ENCODE peak calls at places on chromosomes 1 and 21, in six cellular contexts. S is astrocyte of the spinal cord, J is BE2C, N is AG04450, L is fibroblast of the aortic adventitia, P is A673. D is an unnamed sample.

GRCh38 chr1:35350872-35351271 is 82.4 kb downstream of the ZMYM4 start:
- DNase-seq in S (no peak), J (no peak), N (no peak), L (no peak), P (no peak), D (no peak)

GRCh38 chr1:60874703-60875102 is 207.7 kb upstream of the NFIA start:
- DNase-seq in S (peak), J (no peak), N (no peak), L (peak), P (peak), D (peak)

GRCh38 chr1:114342376-114342775 is 168.6 kb downstream of the TRIM33 start:
- DNase-seq in S (no peak), J (no peak), N (no peak), L (no peak), P (no peak), D (no peak)

GRCh38 chr21:45045481-45045880 is 28.9 kb upstream of the ADARB1 start:
- DNase-seq in S (no peak), J (no peak), N (no peak), L (peak), P (no peak), D (peak)

GRCh38 chr1:204343247-204343646 is 16.5 kb downstream of the PLEKHA6 start:
- DNase-seq in S (no peak), J (no peak), N (no peak), L (no peak), P (no peak), D (no peak)

GRCh38 chr1:109883248-109883955 is 27.2 kb upstream of the CSF1 start:
- DNase-seq in S (no peak), J (no peak), N (no peak), L (peak), P (no peak), D (no peak)

GRCh38 chr1:43935711-43936427 is 2.3 kb downstream of the ARTN start:
- DNase-seq in S (no peak), J (no peak), N (no peak), L (no peak), P (no peak), D (no peak)

GRCh38 chr1:228782662-228783414 is 47.6 kb downstream of the RHOU start:
- DNase-seq in S (no peak), J (no peak), N (no peak), L (peak), P (no peak), D (peak)

GRCh38 chr1:216015116-216015515 is 408.1 kb downstream of the USH2A start:
- DNase-seq in S (no peak), J (no peak), N (no peak), L (no peak), P (no peak), D (no peak)

GRCh38 chr21:46111857-46112730 is 14.2 kb downstream of the COL6A2 start:
- DNase-seq in S (no peak), J (peak), N (no peak), L (no peak), P (no peak), D (no peak)

GRCh38 chr1:119987112-119987511 is 82.3 kb downstream of the NOTCH2 start:
- DNase-seq in S (peak), J (no peak), N (peak), L (peak), P (no peak), D (peak)

GRCh38 chr1:24236170-24237045 is 49.3 kb upstream of the IFNLR1 start:
- DNase-seq in S (peak), J (no peak), N (peak), L (peak), P (no peak), D (peak)

GRCh38 chr1:11563560-11564069 is 84.7 kb downstream of the DISP3 start:
- DNase-seq in S (no peak), J (peak), N (no peak), L (peak), P (no peak), D (no peak)

GRCh38 chr1:176494436-176494835 is 31.5 kb downstream of the PAPPA2 start:
- DNase-seq in S (no peak), J (no peak), N (no peak), L (peak), P (no peak), D (no peak)

GRCh38 chr1:22709227-22709626 is 1.4 kb upstream of the EPHB2 start:
- DNase-seq in S (no peak), J (no peak), N (no peak), L (no peak), P (no peak), D (no peak)

GRCh38 chr1:63988941-63989340 is 214.5 kb upstream of the UBE2U start:
- DNase-seq in S (no peak), J (no peak), N (no peak), L (no peak), P (no peak), D (no peak)

GRCh38 chr1:230163205-230163604 is 96.2 kb downstream of the GALNT2 start:
- DNase-seq in S (peak), J (no peak), N (no peak), L (peak), P (no peak), D (peak)

GRCh38 chr1:4519954-4520353 is 134.5 kb upstream of the AJAP1 start:
- DNase-seq in S (no peak), J (no peak), N (no peak), L (no peak), P (no peak), D (no peak)

GRCh38 chr1:26360051-26360806 is 6.3 kb upstream of the CRYBG2 start:
- DNase-seq in S (no peak), J (no peak), N (no peak), L (no peak), P (no peak), D (no peak)

GRCh38 chr1:199218533-199218932 is 579.7 kb downstream of the PTPRC start:
- DNase-seq in S (no peak), J (no peak), N (no peak), L (no peak), P (no peak), D (no peak)

GRCh38 chr1:54158071-54158470 is 5.3 kb upstream of the CDCP2 start:
- DNase-seq in S (peak), J (no peak), N (no peak), L (no peak), P (peak), D (peak)

GRCh38 chr1:175841613-175842234 is 98.3 kb upstream of the TNR start:
- DNase-seq in S (no peak), J (no peak), N (no peak), L (no peak), P (no peak), D (no peak)

GRCh38 chr1:9270290-9270900 is 22.3 kb upstream of the SPSB1 start:
- DNase-seq in S (no peak), J (no peak), N (no peak), L (peak), P (no peak), D (no peak)

GRCh38 chr1:117795190-117795589 is 134.2 kb downstream of the GDAP2 start:
- DNase-seq in S (peak), J (peak), N (peak), L (peak), P (no peak), D (peak)

GRCh38 chr1:2258996-2259395 is 30.9 kb downstream of the SKI start:
- DNase-seq in S (no peak), J (no peak), N (no peak), L (no peak), P (no peak), D (no peak)

GRCh38 chr21:45405819-45406762 is 1.1 kb downstream of the COL18A1 start:
- DNase-seq in S (peak), J (no peak), N (no peak), L (peak), P (no peak), D (no peak)

GRCh38 chr1:234748066-234748465 is 138.1 kb upstream of the IRF2BP2 start:
- DNase-seq in S (no peak), J (no peak), N (no peak), L (no peak), P (no peak), D (no peak)

GRCh38 chr21:32772281-32773047 is 909 bp upstream of the PAXBP1 start:
- DNase-seq in S (no peak), J (no peak), N (no peak), L (peak), P (peak), D (peak)

GRCh38 chr1:205805082-205805711 is 7.8 kb downstream of the SLC41A1 start:
- DNase-seq in S (no peak), J (no peak), N (no peak), L (no peak), P (peak), D (no peak)

GRCh38 chr1:247528812-247529474 is 7.3 kb downstream of the OR2C3 start:
- DNase-seq in S (no peak), J (no peak), N (no peak), L (no peak), P (no peak), D (no peak)

GRCh38 chr1:243264718-243265117 is 8.9 kb downstream of the SDCCAG8 start:
- DNase-seq in S (peak), J (no peak), N (no peak), L (peak), P (peak), D (peak)

GRCh38 chr1:38817958-38818705 is 41.4 kb downstream of the RRAGC start:
- DNase-seq in S (no peak), J (peak), N (no peak), L (no peak), P (peak), D (no peak)

GRCh38 chr1:37544530-37544929 is 9.6 kb downstream of the SNIP1 start:
- DNase-seq in S (no peak), J (no peak), N (no peak), L (no peak), P (no peak), D (no peak)

GRCh38 chr1:37537378-37537777 is 16.7 kb downstream of the SNIP1 start:
- DNase-seq in S (peak), J (no peak), N (peak), L (no peak), P (no peak), D (peak)

DNA sequence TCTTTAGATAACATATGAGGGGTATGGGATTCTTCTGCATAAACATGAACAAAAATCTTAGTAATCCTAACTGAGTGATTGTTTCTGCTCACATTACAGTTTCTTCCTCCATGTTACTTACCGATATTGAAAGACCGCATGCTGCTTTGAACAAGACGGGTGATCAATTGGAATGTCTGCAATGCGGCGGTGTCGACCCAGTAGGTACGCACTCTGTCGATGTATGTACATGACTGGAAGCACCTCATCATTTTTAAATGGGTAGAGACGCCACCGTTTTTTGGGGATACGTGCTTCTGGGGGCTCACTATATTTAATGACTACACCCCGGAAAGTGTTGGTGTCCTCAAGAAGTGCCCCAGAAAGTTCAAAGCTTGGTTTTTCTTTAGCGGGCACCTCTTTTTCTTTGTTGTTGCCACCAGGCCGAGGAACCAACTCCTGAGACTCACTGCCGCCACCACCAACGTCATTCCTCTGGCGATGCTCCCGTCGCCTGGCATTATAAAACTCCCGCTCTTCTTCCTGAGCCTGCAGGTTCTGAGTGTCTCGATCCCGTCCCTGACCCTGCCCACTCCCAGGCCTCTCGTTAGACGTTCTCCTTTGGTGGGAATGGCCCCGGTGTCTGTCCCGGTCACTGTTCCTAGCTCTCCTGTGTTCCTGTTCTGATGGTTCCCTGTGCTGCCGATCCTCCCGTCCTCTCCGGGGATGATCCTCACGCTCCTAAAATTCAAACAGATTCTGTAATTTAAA is 13.9 kb downstream of the SNIP1 start:
- DNase-seq in S (no peak), J (no peak), N (no peak), L (no peak), P (no peak), D (no peak)
- H3K4me3 ChIP-seq in S (no peak), J (no peak), N (no peak), L (no peak), P (no peak), D (no peak)

GRCh38 chr1:51237714-51238403 is 1.8 kb downstream of the RNF11 start:
- DNase-seq in S (peak), J (no peak), N (no peak), L (peak), P (peak), D (peak)
- TF ChIP-seq CTCF in S (no peak), J (no peak), N (no peak), L (no peak), P (no peak), D (no peak)

GRCh38 chr1:19774180-19774785 is 25.4 kb downstream of the TMCO4 start:
- DNase-seq in S (no peak), J (no peak), N (no peak), L (no peak), P (no peak), D (no peak)
- H3K4me3 ChIP-seq in S (no peak), J (no peak), N (no peak), L (no peak), P (no peak), D (no peak)

GRCh38 chr1:155694167-155694566 is 5.3 kb downstream of the DAP3 start:
- DNase-seq in S (no peak), J (no peak), N (no peak), L (no peak), P (no peak), D (no peak)

GRCh38 chr1:155691992-155692528 is 3.2 kb downstream of the DAP3 start:
- DNase-seq in S (no peak), J (no peak), N (no peak), L (no peak), P (no peak), D (no peak)

GRCh38 chr1:155688318-155689121 is at the start of the genes DAP3 and YY1AP1:
- DNase-seq in S (peak), J (peak), N (peak), L (peak), P (peak), D (peak)
- TF ChIP-seq CTCF in S (no peak), J (no peak), N (no peak), L (no peak), P (no peak), D (no peak)

D was measured in AG10803.